ENCODE peak calls at places on chromosomes 11 and 22, in eight cellular contexts. One of them, this sample, is unnamed.

GRCh38 chr22:42695294-42695693 is 25.4 kb downstream of the A4GALT start:
- DNase-seq in mesendoderm: no peak
- DNase-seq in HCT116: no peak
- DNase-seq in lower lobe of right lung: no peak
- DNase-seq in AG04450: no peak
- DNase-seq in pancreas: no peak
- DNase-seq in fibroblast of lung: no peak
- DNase-seq in tibial artery: no peak
- DNase-seq in this sample: no peak

GRCh38 chr22:22103078-22103593 is 120.5 kb upstream of the TOP3B start:
- DNase-seq in AG04450: no peak
- DNase-seq in fibroblast of lung: no peak
- DNase-seq in HCT116: peak
- DNase-seq in mesendoderm: peak
- DNase-seq in lower lobe of right lung: no peak
- DNase-seq in pancreas: no peak
- DNase-seq in tibial artery: no peak
- DNase-seq in this sample: no peak

GRCh38 chr22:23392420-23393121 is 187.5 kb downstream of the IGLL1 start:
- DNase-seq in pancreas: no peak
- DNase-seq in HCT116: no peak
- DNase-seq in lower lobe of right lung: no peak
- DNase-seq in mesendoderm: no peak
- DNase-seq in fibroblast of lung: no peak
- DNase-seq in AG04450: no peak
- DNase-seq in tibial artery: peak
- DNase-seq in this sample: no peak

GRCh38 chr11:43723617-43724016 is 43.1 kb downstream of the HSD17B12 start:
- DNase-seq in lower lobe of right lung: no peak
- DNase-seq in fibroblast of lung: no peak
- DNase-seq in AG04450: no peak
- DNase-seq in mesendoderm: no peak
- DNase-seq in pancreas: no peak
- DNase-seq in tibial artery: no peak
- DNase-seq in HCT116: no peak
- DNase-seq in this sample: no peak

GRCh38 chr11:13003726-13004493 is 5.2 kb upstream of the RASSF10 start:
- DNase-seq in lower lobe of right lung: no peak
- DNase-seq in fibroblast of lung: no peak
- DNase-seq in tibial artery: no peak
- DNase-seq in pancreas: no peak
- DNase-seq in AG04450: no peak
- DNase-seq in HCT116: no peak
- DNase-seq in mesendoderm: no peak
- DNase-seq in this sample: no peak

GRCh38 chr11:19713221-19714092 is 820 bp downstream of the NAV2 start:
- DNase-seq in pancreas: peak
- DNase-seq in lower lobe of right lung: peak
- DNase-seq in tibial artery: no peak
- DNase-seq in fibroblast of lung: no peak
- DNase-seq in mesendoderm: peak
- DNase-seq in AG04450: no peak
- DNase-seq in HCT116: no peak
- DNase-seq in this sample: no peak

GRCh38 chr11:92770981-92771380 is 198.5 kb upstream of the MTNR1B start:
- DNase-seq in tibial artery: no peak
- DNase-seq in mesendoderm: no peak
- DNase-seq in pancreas: no peak
- DNase-seq in lower lobe of right lung: no peak
- DNase-seq in AG04450: no peak
- DNase-seq in fibroblast of lung: no peak
- DNase-seq in HCT116: no peak
- DNase-seq in this sample: no peak

GRCh38 chr11:118625036-118625690 is 17.7 kb downstream of the PHLDB1 start:
- DNase-seq in mesendoderm: no peak
- DNase-seq in fibroblast of lung: no peak
- DNase-seq in pancreas: no peak
- DNase-seq in tibial artery: no peak
- DNase-seq in AG04450: no peak
- DNase-seq in HCT116: no peak
- DNase-seq in lower lobe of right lung: peak
- DNase-seq in this sample: no peak

GRCh38 chr11:113577356-113578163 is 102.4 kb upstream of the DRD2 start:
- DNase-seq in fibroblast of lung: no peak
- DNase-seq in pancreas: no peak
- DNase-seq in HCT116: no peak
- DNase-seq in tibial artery: no peak
- DNase-seq in mesendoderm: no peak
- DNase-seq in lower lobe of right lung: no peak
- DNase-seq in AG04450: no peak
- DNase-seq in this sample: no peak

GRCh38 chr22:42116848-42117424 is 13.7 kb downstream of the CYP2D6 start:
- DNase-seq in tibial artery: no peak
- DNase-seq in fibroblast of lung: peak
- DNase-seq in lower lobe of right lung: peak
- DNase-seq in AG04450: no peak
- DNase-seq in pancreas: no peak
- DNase-seq in mesendoderm: peak
- DNase-seq in HCT116: no peak
- DNase-seq in this sample: no peak

GRCh38 chr22:23910496-23911190 is 16.5 kb downstream of the MIF start:
- DNase-seq in AG04450: no peak
- DNase-seq in lower lobe of right lung: no peak
- DNase-seq in mesendoderm: no peak
- DNase-seq in tibial artery: no peak
- DNase-seq in pancreas: no peak
- DNase-seq in fibroblast of lung: no peak
- DNase-seq in HCT116: no peak
- DNase-seq in this sample: no peak

GRCh38 chr22:45101828-45102227 is 61.9 kb upstream of the NUP50 start:
- DNase-seq in AG04450: no peak
- DNase-seq in mesendoderm: peak
- DNase-seq in pancreas: peak
- DNase-seq in tibial artery: peak
- DNase-seq in fibroblast of lung: peak
- DNase-seq in HCT116: no peak
- DNase-seq in lower lobe of right lung: peak
- DNase-seq in this sample: no peak

GRCh38 chr22:35627267-35628041 is 10.3 kb upstream of the MB start:
- DNase-seq in AG04450: peak
- DNase-seq in mesendoderm: peak
- DNase-seq in lower lobe of right lung: peak
- DNase-seq in tibial artery: peak
- DNase-seq in pancreas: peak
- DNase-seq in HCT116: peak
- DNase-seq in fibroblast of lung: peak
- DNase-seq in this sample: peak

GRCh38 chr11:42066113-42066512 is 606.7 kb upstream of the LRRC4C start:
- DNase-seq in tibial artery: peak
- DNase-seq in fibroblast of lung: no peak
- DNase-seq in pancreas: no peak
- DNase-seq in mesendoderm: peak
- DNase-seq in HCT116: no peak
- DNase-seq in lower lobe of right lung: no peak
- DNase-seq in AG04450: no peak
- DNase-seq in this sample: no peak

GRCh38 chr22:38316340-38317236 is 645 bp downstream of the CSNK1E start:
- DNase-seq in AG04450: no peak
- DNase-seq in mesendoderm: peak
- DNase-seq in tibial artery: peak
- DNase-seq in lower lobe of right lung: peak
- DNase-seq in pancreas: peak
- DNase-seq in HCT116: no peak
- DNase-seq in fibroblast of lung: peak
- DNase-seq in this sample: peak

GRCh38 chr22:44406581-44407403 is 91.2 kb downstream of the RTL6 start:
- DNase-seq in mesendoderm: peak
- DNase-seq in fibroblast of lung: no peak
- DNase-seq in lower lobe of right lung: no peak
- DNase-seq in tibial artery: no peak
- DNase-seq in AG04450: no peak
- DNase-seq in HCT116: no peak
- DNase-seq in pancreas: no peak
- DNase-seq in this sample: no peak

GRCh38 chr11:75307058-75307457 is 44.4 kb downstream of the ARRB1 start:
- DNase-seq in AG04450: no peak
- DNase-seq in tibial artery: no peak
- DNase-seq in mesendoderm: no peak
- DNase-seq in pancreas: no peak
- DNase-seq in fibroblast of lung: no peak
- DNase-seq in HCT116: no peak
- DNase-seq in lower lobe of right lung: no peak
- DNase-seq in this sample: no peak

GRCh38 chr22:20429254-20430100 is 8.1 kb downstream of the SCARF2 start:
- DNase-seq in lower lobe of right lung: peak
- DNase-seq in pancreas: peak
- DNase-seq in tibial artery: no peak
- DNase-seq in HCT116: no peak
- DNase-seq in AG04450: no peak
- DNase-seq in fibroblast of lung: no peak
- DNase-seq in mesendoderm: peak
- DNase-seq in this sample: no peak

GRCh38 chr22:20428496-20429253 is 8.9 kb downstream of the SCARF2 start:
- DNase-seq in pancreas: no peak
- DNase-seq in lower lobe of right lung: peak
- DNase-seq in AG04450: no peak
- DNase-seq in HCT116: no peak
- DNase-seq in tibial artery: no peak
- DNase-seq in mesendoderm: no peak
- DNase-seq in fibroblast of lung: no peak
- DNase-seq in this sample: no peak

GRCh38 chr22:20431520-20432237 is 5.9 kb downstream of the SCARF2 start:
- DNase-seq in fibroblast of lung: no peak
- DNase-seq in tibial artery: no peak
- DNase-seq in AG04450: no peak
- DNase-seq in HCT116: no peak
- DNase-seq in lower lobe of right lung: peak
- DNase-seq in mesendoderm: peak
- DNase-seq in pancreas: no peak
- DNase-seq in this sample: no peak

GRCh38 chr22:20430641-20431519 is 6.7 kb downstream of the SCARF2 start:
- DNase-seq in lower lobe of right lung: peak
- DNase-seq in AG04450: no peak
- DNase-seq in fibroblast of lung: peak
- DNase-seq in pancreas: no peak
- DNase-seq in HCT116: peak
- DNase-seq in mesendoderm: peak
- DNase-seq in tibial artery: no peak
- DNase-seq in this sample: no peak

DNA sequence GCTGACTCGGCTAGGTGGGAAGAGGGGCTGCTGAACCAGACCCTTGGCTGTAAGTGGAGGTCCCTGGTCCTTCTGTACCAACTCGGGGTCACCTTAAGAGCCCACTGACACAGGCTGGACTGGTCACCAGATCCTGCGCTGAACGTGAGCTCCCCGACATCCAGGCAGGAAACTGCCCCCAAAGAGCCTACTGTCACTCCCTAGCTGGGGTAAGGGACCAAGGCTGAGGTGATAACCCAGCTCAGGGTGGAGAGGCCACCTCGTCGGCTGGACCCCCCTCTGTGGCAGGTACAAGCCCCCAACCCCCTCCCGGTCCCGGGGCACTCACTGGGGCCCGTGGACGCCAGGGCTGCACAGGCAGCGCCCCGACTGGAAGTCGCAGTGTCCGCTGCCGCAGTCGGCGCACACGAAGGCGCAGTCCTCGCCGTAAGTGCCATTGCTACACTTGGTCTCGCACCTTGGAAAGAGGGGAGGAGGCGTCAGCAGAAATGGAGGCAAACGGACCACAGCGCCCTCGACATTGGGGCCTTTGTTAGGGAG is 7.5 kb downstream of the SCARF2 start:
- DNase-seq in fibroblast of lung: no peak
- DNase-seq in lower lobe of right lung: peak
- DNase-seq in HCT116: no peak
- DNase-seq in AG04450: no peak
- DNase-seq in tibial artery: no peak
- DNase-seq in mesendoderm: peak
- DNase-seq in pancreas: no peak
- DNase-seq in this sample: no peak
- H3K4me3 ChIP-seq in fibroblast of lung: no peak
- H3K4me3 ChIP-seq in lower lobe of right lung: peak
- H3K4me3 ChIP-seq in HCT116: peak
- H3K4me3 ChIP-seq in AG04450: no peak
- H3K4me3 ChIP-seq in tibial artery: no peak
- H3K4me3 ChIP-seq in mesendoderm: no peak
- H3K4me3 ChIP-seq in pancreas: peak
- H3K4me3 ChIP-seq in this sample: peak

GRCh38 chr11:82898242-82898641 is 2.0 kb downstream of the PRCP start:
- DNase-seq in pancreas: no peak
- DNase-seq in lower lobe of right lung: no peak
- DNase-seq in AG04450: no peak
- DNase-seq in tibial artery: no peak
- DNase-seq in HCT116: no peak
- DNase-seq in fibroblast of lung: no peak
- DNase-seq in mesendoderm: no peak
- DNase-seq in this sample: no peak
- H3K4me3 ChIP-seq in pancreas: no peak
- H3K4me3 ChIP-seq in lower lobe of right lung: peak
- H3K4me3 ChIP-seq in AG04450: no peak
- H3K4me3 ChIP-seq in tibial artery: no peak
- H3K4me3 ChIP-seq in HCT116: no peak
- H3K4me3 ChIP-seq in fibroblast of lung: peak
- H3K4me3 ChIP-seq in mesendoderm: no peak
- H3K4me3 ChIP-seq in this sample: peak

DNA sequence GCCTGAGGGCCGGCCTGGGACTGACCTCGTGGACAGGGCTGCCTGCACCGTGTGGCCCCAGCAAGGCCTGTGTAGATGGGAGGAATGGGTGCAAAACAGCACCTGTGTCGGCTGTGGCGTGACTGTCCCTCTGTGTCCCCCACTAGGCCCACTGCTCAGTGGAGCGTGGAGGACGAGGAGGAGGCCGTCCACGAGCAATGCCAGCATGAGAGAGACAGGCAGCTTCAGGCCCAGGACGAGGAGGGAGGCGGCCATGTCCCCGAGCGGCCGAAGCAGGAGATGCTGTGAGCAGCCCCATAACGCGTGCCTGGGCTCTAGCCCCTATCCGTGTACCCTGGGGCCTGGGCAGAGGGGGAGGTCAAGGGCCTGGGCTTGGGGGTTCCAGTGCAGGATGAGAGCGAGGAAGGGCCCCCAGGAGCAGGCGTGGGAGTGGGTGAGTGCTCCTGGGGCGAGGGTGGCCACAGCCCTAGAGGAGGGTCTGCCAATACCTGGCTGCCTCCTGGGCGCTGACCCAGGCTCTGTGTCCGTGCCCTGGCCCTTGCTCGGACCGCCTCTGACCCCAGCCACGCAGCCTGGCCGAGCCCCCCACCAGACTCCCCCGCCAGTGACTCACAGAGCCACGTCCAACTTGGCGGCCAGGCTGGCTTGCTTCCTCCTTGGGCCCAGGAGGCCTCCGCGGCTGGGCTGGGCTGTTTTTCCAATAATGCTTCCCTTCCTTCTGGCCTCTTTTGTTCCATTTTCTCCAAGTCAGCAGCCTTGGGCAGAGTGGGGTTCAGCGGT is 11.6 kb downstream of the PRR33 start:
- DNase-seq in mesendoderm: no peak
- DNase-seq in pancreas: no peak
- DNase-seq in AG04450: no peak
- DNase-seq in lower lobe of right lung: peak
- DNase-seq in HCT116: no peak
- DNase-seq in fibroblast of lung: peak
- DNase-seq in tibial artery: peak
- DNase-seq in this sample: peak
- H3K4me3 ChIP-seq in mesendoderm: no peak
- H3K4me3 ChIP-seq in pancreas: no peak
- H3K4me3 ChIP-seq in AG04450: no peak
- H3K4me3 ChIP-seq in lower lobe of right lung: no peak
- H3K4me3 ChIP-seq in HCT116: no peak
- H3K4me3 ChIP-seq in fibroblast of lung: no peak
- H3K4me3 ChIP-seq in tibial artery: no peak
- H3K4me3 ChIP-seq in this sample: no peak

GRCh38 chr11:67375320-67376021 is 2.1 kb upstream of the CLCF1 start:
- DNase-seq in AG04450: no peak
- DNase-seq in HCT116: no peak
- DNase-seq in pancreas: no peak
- DNase-seq in mesendoderm: no peak
- DNase-seq in lower lobe of right lung: no peak
- DNase-seq in fibroblast of lung: no peak
- DNase-seq in tibial artery: no peak
- DNase-seq in this sample: no peak
- H3K4me3 ChIP-seq in AG04450: no peak
- H3K4me3 ChIP-seq in HCT116: peak
- H3K4me3 ChIP-seq in pancreas: no peak
- H3K4me3 ChIP-seq in mesendoderm: no peak
- H3K4me3 ChIP-seq in lower lobe of right lung: no peak
- H3K4me3 ChIP-seq in fibroblast of lung: no peak
- H3K4me3 ChIP-seq in tibial artery: no peak
- H3K4me3 ChIP-seq in this sample: no peak